ENCODE peak calls at places on chromosomes 16 and 17, in five cellular contexts. S is NCI-H2081, I is fibroblast of the conjunctiva, M is HCEC 1CT, W is spleen. H is an unnamed sample.

GRCh38 chr17:28703552-28704218 is 8.0 kb downstream of the PROCA1 start:
- DNase-seq in S (no peak), I (no peak), M (no peak), W (no peak), H (no peak)

GRCh38 chr16:24975428-24975889 is 39.7 kb downstream of the ARHGAP17 start:
- DNase-seq in S (no peak), I (no peak), M (peak), W (no peak), H (peak)

GRCh38 chr16:30457256-30457655 is 11.6 kb upstream of the SEPHS2 start:
- DNase-seq in S (no peak), I (no peak), M (no peak), W (no peak), H (no peak)

GRCh38 chr16:924806-925205 is 46.0 kb downstream of the LMF1 start:
- DNase-seq in S (no peak), I (no peak), M (no peak), W (no peak), H (no peak)

GRCh38 chr17:80080081-80080480 is 21.3 kb upstream of the GAA start:
- DNase-seq in S (no peak), I (no peak), M (no peak), W (no peak), H (no peak)

GRCh38 chr16:71472041-71472440 is 10.0 kb upstream of the ZNF23 start:
- DNase-seq in S (no peak), I (no peak), M (no peak), W (no peak), H (no peak)

GRCh38 chr17:55303701-55304145 is 39.0 kb downstream of the HLF start:
- DNase-seq in S (no peak), I (no peak), M (peak), W (no peak), H (no peak)

GRCh38 chr16:67946966-67947558 is 3.1 kb upstream of the LCAT start:
- DNase-seq in S (no peak), I (no peak), M (no peak), W (no peak), H (no peak)

GRCh38 chr17:7314719-7315569 is at the start of gene GPS2:
- DNase-seq in S (peak), I (peak), M (peak), W (peak), H (peak)

GRCh38 chr16:73949574-73950348 is 346.9 kb upstream of the PSMD7 start:
- DNase-seq in S (no peak), I (peak), M (peak), W (no peak), H (no peak)

GRCh38 chr17:57478433-57478832 is 222.1 kb downstream of the MSI2 start:
- DNase-seq in S (no peak), I (no peak), M (no peak), W (peak), H (peak)

GRCh38 chr17:41339571-41340169 is 11.0 kb downstream of the KRT33A start:
- DNase-seq in S (no peak), I (no peak), M (no peak), W (no peak), H (no peak)

GRCh38 chr16:70437017-70437581 is 1.8 kb downstream of the ST3GAL2 start:
- DNase-seq in S (no peak), I (peak), M (peak), W (no peak), H (peak)

GRCh38 chr16:73053379-73054130 is 5.6 kb upstream of the ZFHX3 start:
- DNase-seq in S (peak), I (no peak), M (peak), W (no peak), H (no peak)

GRCh38 chr16:10663744-10664143 is 31.0 kb downstream of the TEKT5 start:
- DNase-seq in S (no peak), I (no peak), M (no peak), W (no peak), H (no peak)

GRCh38 chr17:48972749-48973097 is 4.3 kb upstream of the GIP start:
- DNase-seq in S (no peak), I (no peak), M (no peak), W (no peak), H (no peak)

GRCh38 chr17:62093188-62094155 is 28.4 kb upstream of the MED13 start:
- DNase-seq in S (no peak), I (peak), M (peak), W (no peak), H (no peak)

GRCh38 chr17:57329380-57330214 is 73.3 kb downstream of the MSI2 start:
- DNase-seq in S (no peak), I (no peak), M (no peak), W (no peak), H (no peak)

GRCh38 chr16:85674828-85675227 is 13.9 kb downstream of the GINS2 start:
- DNase-seq in S (no peak), I (no peak), M (no peak), W (no peak), H (no peak)

GRCh38 chr17:74070374-74070773 is 133.1 kb upstream of the RPL38 start:
- DNase-seq in S (no peak), I (no peak), M (no peak), W (no peak), H (no peak)

GRCh38 chr16:84595052-84595481 is 22.8 kb downstream of the COTL1 start:
- DNase-seq in S (no peak), I (no peak), M (no peak), W (no peak), H (no peak)

GRCh38 chr16:3305109-3306068 is at the start of the genes TIGD7 and ZNF75A:
- DNase-seq in S (peak), I (peak), M (peak), W (peak), H (peak)

GRCh38 chr17:10875411-10875810 is 37.5 kb upstream of the PIRT start:
- DNase-seq in S (no peak), I (no peak), M (no peak), W (no peak), H (peak)

GRCh38 chr17:81712468-81713003 is 452 bp downstream of the SLC25A10 start:
- DNase-seq in S (peak), I (no peak), M (peak), W (no peak), H (no peak)

GRCh38 chr17:17737938-17738894 is 57.0 kb downstream of the RAI1 start:
- DNase-seq in S (no peak), I (no peak), M (no peak), W (no peak), H (peak)

GRCh38 chr16:24146523-24146922 is 109.6 kb upstream of the CACNG3 start:
- DNase-seq in S (no peak), I (no peak), M (no peak), W (no peak), H (no peak)

H was measured in testis.